ENCODE peak calls at places on chromosome 6, in six cellular contexts. W is prostate gland, G is bronchial epithelial cell, S is fibroblast of pulmonary artery, O is transverse colon, R is ascending aorta. E is an unnamed sample.

GRCh38 chr6:111995409-111995808 is 58.5 kb upstream of the CCN6 start:
- DNase-seq in W (no peak), G (peak), S (no peak), O (no peak), R (no peak), E (no peak)

GRCh38 chr6:97669191-97669651 is 386.2 kb upstream of the MMS22L start:
- DNase-seq in W (no peak), G (no peak), S (no peak), O (no peak), R (no peak), E (no peak)

GRCh38 chr6:106037060-106037459 is 49.1 kb upstream of the PRDM1 start:
- DNase-seq in W (no peak), G (peak), S (no peak), O (no peak), R (no peak), E (no peak)

GRCh38 chr6:133551847-133552331 is 310.7 kb downstream of the EYA4 start:
- DNase-seq in W (no peak), G (peak), S (peak), O (peak), R (no peak), E (no peak)

GRCh38 chr6:96626749-96627353 is 63.9 kb downstream of the FHL5 start:
- DNase-seq in W (no peak), G (peak), S (peak), O (no peak), R (no peak), E (peak)

GRCh38 chr6:140660295-140660694 is 1285.8 kb upstream of the CITED2 start:
- DNase-seq in W (no peak), G (no peak), S (no peak), O (no peak), R (no peak), E (no peak)

GRCh38 chr6:159727717-159728440 is 573 bp downstream of the WTAP start:
- DNase-seq in W (no peak), G (peak), S (peak), O (no peak), R (no peak), E (peak)

GRCh38 chr6:1702580-1703051 is 92.9 kb downstream of the FOXC1 start:
- DNase-seq in W (no peak), G (no peak), S (no peak), O (no peak), R (no peak), E (no peak)

GRCh38 chr6:7391244-7391643 is 1.6 kb downstream of the RIOK1 start:
- DNase-seq in W (no peak), G (peak), S (no peak), O (no peak), R (no peak), E (no peak)

GRCh38 chr6:26327450-26328264 is 37.3 kb upstream of the BTN3A2 start:
- DNase-seq in W (no peak), G (peak), S (peak), O (peak), R (no peak), E (peak)

GRCh38 chr6:129031051-129031599 is 148.2 kb downstream of the LAMA2 start:
- DNase-seq in W (no peak), G (peak), S (peak), O (no peak), R (no peak), E (no peak)

GRCh38 chr6:125868996-125869395 is 78.2 kb downstream of the NCOA7 start:
- DNase-seq in W (no peak), G (no peak), S (no peak), O (no peak), R (no peak), E (no peak)

GRCh38 chr6:22627644-22628043 is 58.3 kb downstream of the HDGFL1 start:
- DNase-seq in W (no peak), G (no peak), S (no peak), O (no peak), R (no peak), E (no peak)

GRCh38 chr6:5652738-5653137 is 354.0 kb downstream of the NRN1 start:
- DNase-seq in W (no peak), G (no peak), S (no peak), O (no peak), R (no peak), E (no peak)

GRCh38 chr6:45969026-45969425 is 46.6 kb downstream of the CLIC5 start:
- DNase-seq in W (no peak), G (no peak), S (no peak), O (peak), R (no peak), E (no peak)

GRCh38 chr6:144314562-144314961 is 29.4 kb downstream of the UTRN start:
- DNase-seq in W (no peak), G (no peak), S (no peak), O (no peak), R (no peak), E (no peak)

GRCh38 chr6:16205377-16206144 is 32.8 kb upstream of the GMPR start:
- DNase-seq in W (no peak), G (no peak), S (peak), O (no peak), R (no peak), E (no peak)

GRCh38 chr6:79608334-79609224 is 22.6 kb upstream of the SH3BGRL2 start:
- DNase-seq in W (no peak), G (no peak), S (no peak), O (peak), R (no peak), E (peak)

GRCh38 chr6:39074486-39074885 is 25.9 kb downstream of the GLP1R start:
- DNase-seq in W (no peak), G (no peak), S (no peak), O (no peak), R (no peak), E (no peak)

GRCh38 chr6:88804701-88805100 is 158.7 kb downstream of the RNGTT start:
- DNase-seq in W (no peak), G (no peak), S (no peak), O (no peak), R (no peak), E (no peak)

GRCh38 chr6:71404145-71404966 is 115.7 kb downstream of the OGFRL1 start:
- DNase-seq in W (no peak), G (peak), S (peak), O (no peak), R (no peak), E (peak)

GRCh38 chr6:112202639-112203341 is 51.6 kb downstream of the LAMA4 start:
- DNase-seq in W (no peak), G (no peak), S (peak), O (no peak), R (no peak), E (no peak)

GRCh38 chr6:137761072-137761471 is 106.0 kb upstream of the TNFAIP3 start:
- DNase-seq in W (no peak), G (no peak), S (peak), O (no peak), R (no peak), E (no peak)

GRCh38 chr6:106339334-106340029 is 13.9 kb upstream of the ATG5 start:
- DNase-seq in W (peak), G (peak), S (peak), O (peak), R (no peak), E (peak)

GRCh38 chr6:148608211-148608951 is 138.4 kb upstream of the UST start:
- DNase-seq in W (no peak), G (peak), S (peak), O (no peak), R (no peak), E (no peak)

GRCh38 chr6:30100585-30101422 is 12.1 kb downstream of the TRIM31 start:
- DNase-seq in W (peak), G (peak), S (no peak), O (peak), R (no peak), E (peak)

GRCh38 chr6:21263531-21264287 is 329.8 kb upstream of the SOX4 start:
- DNase-seq in W (peak), G (peak), S (no peak), O (no peak), R (no peak), E (no peak)

GRCh38 chr6:150751296-150751695 is 114.2 kb upstream of the MTHFD1L start:
- DNase-seq in W (no peak), G (peak), S (peak), O (no peak), R (no peak), E (no peak)

GRCh38 chr6:20669571-20670314 is 135.5 kb downstream of the CDKAL1 start:
- DNase-seq in W (no peak), G (no peak), S (no peak), O (no peak), R (no peak), E (no peak)

GRCh38 chr6:135144678-135145508 is 36.2 kb upstream of the MYB start:
- DNase-seq in W (peak), G (peak), S (peak), O (no peak), R (no peak), E (peak)

GRCh38 chr6:125528614-125529013 is 220.8 kb upstream of the HEY2 start:
- DNase-seq in W (no peak), G (no peak), S (no peak), O (no peak), R (no peak), E (no peak)

GRCh38 chr6:120010075-120010474 is 660.5 kb upstream of the MAN1A1 start:
- DNase-seq in W (no peak), G (no peak), S (no peak), O (no peak), R (no peak), E (no peak)

GRCh38 chr6:120005292-120005976 is 655.9 kb upstream of the MAN1A1 start:
- DNase-seq in W (no peak), G (no peak), S (no peak), O (no peak), R (no peak), E (no peak)
- H3K4me3 ChIP-seq in W (no peak), G (no peak), S (no peak), O (no peak), R (no peak), E (no peak)

GRCh38 chr6:163837681-163838431 is 423.3 kb downstream of the QKI start:
- DNase-seq in W (no peak), G (no peak), S (no peak), O (no peak), R (no peak), E (no peak)
- H3K4me3 ChIP-seq in W (no peak), G (no peak), S (no peak), O (no peak), R (no peak), E (no peak)

GRCh38 chr6:44606506-44606905 is 219.0 kb downstream of the CDC5L start:
- DNase-seq in W (peak), G (no peak), S (peak), O (no peak), R (no peak), E (no peak)

GRCh38 chr6:44609051-44609612 is 221.6 kb downstream of the CDC5L start:
- DNase-seq in W (no peak), G (no peak), S (no peak), O (no peak), R (no peak), E (no peak)

GRCh38 chr6:44603044-44603686 is 215.7 kb downstream of the CDC5L start:
- DNase-seq in W (no peak), G (no peak), S (no peak), O (no peak), R (no peak), E (no peak)

GRCh38 chr6:44608175-44608574 is 220.7 kb downstream of the CDC5L start:
- DNase-seq in W (no peak), G (no peak), S (no peak), O (no peak), R (no peak), E (no peak)

DNA sequence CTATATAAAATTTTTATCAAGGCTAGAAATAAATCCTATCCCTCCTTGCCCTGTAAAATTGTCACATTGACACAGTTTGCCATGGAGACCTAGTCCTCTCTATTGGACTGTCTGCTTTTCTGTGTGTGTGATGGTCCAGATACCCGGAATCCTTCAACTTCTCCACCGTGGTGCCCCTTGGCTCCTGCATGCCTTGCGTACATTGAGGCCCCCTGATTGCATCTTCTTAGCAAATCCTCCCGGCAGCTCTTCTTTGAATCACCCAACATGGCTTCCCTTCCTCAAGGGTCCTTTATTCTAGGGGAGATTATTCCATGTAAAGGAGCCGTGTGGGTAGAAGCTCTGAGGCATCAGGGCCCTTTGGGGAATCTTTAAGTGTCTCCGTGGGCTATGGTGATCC is 219.5 kb downstream of the CDC5L start:
- DNase-seq in W (no peak), G (no peak), S (no peak), O (no peak), R (no peak), E (no peak)
- H3K4me3 ChIP-seq in W (no peak), G (no peak), S (no peak), O (no peak), R (no peak), E (no peak)

GRCh38 chr6:36319834-36320233 is 16.9 kb downstream of the BNIP5 start:
- DNase-seq in W (no peak), G (no peak), S (no peak), O (peak), R (no peak), E (no peak)
- H3K4me3 ChIP-seq in W (no peak), G (no peak), S (no peak), O (no peak), R (no peak), E (no peak)

DNA sequence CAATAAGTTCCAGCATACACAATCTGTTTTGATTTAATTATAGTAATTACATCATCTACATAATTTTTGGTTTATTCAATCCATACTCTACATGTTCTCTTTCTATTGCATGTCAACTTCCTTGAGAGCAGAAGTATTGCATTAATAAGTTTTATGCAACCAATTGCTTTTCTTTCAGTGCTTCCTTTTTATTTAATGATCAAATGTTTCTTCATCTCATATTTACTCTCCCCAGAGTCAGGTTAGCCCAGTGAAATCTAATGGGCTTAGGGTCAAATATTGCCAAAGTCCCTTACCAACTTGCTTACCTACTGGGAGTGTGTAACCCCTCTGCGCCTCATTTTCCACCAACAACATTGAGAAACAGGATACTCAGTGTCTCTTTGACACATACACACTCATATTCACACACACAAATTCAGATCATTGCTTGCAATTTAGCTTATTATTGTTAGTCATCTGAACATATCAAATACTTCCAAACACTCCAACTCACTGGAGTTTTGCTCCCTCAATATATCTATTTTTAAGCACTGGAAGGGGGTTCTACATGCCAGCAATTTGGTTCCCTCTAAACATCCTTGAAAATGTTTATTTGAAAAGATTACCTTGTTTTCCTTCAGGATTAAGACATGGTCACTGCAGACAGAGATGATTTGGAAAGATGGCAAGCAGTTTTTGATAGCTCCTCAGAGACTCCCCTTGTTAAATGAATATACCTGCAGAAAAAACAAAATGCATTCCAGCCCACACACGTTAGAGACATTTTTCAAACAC is 424.2 kb upstream of the MARCKS start:
- DNase-seq in W (no peak), G (peak), S (no peak), O (no peak), R (no peak), E (no peak)
- H3K4me3 ChIP-seq in W (no peak), G (no peak), S (no peak), O (no peak), R (no peak), E (no peak)

GRCh38 chr6:168452685-168453377 is 11.8 kb downstream of the SMOC2 start:
- DNase-seq in W (no peak), G (no peak), S (peak), O (no peak), R (no peak), E (peak)
- H3K4me3 ChIP-seq in W (no peak), G (no peak), S (no peak), O (no peak), R (peak), E (no peak)